ENCODE peak calls at places on chromosomes 5 and 9, in eight cellular contexts. One of them, this sample, is unnamed.

GRCh38 chr5:154101184-154101583 is 62.4 kb downstream of the MFAP3 start:
- DNase-seq in T-helper 1 cell: no peak
- DNase-seq in activated CD4-positive, alpha-beta T cell treated with anti-CD3 and anti-CD28 coated beads, Interleukin-2, amount 50 U/mL, for 1 hour: no peak
- DNase-seq in cardiac fibroblast: no peak
- DNase-seq in nephron progenitor cell: no peak
- DNase-seq in stomach: no peak
- DNase-seq in ovary: no peak
- DNase-seq in lower lobe of right lung: no peak
- DNase-seq in this sample: no peak

GRCh38 chr5:126122942-126123341 is 300.3 kb upstream of the GRAMD2B start:
- DNase-seq in T-helper 1 cell: no peak
- DNase-seq in activated CD4-positive, alpha-beta T cell treated with anti-CD3 and anti-CD28 coated beads, Interleukin-2, amount 50 U/mL, for 1 hour: no peak
- DNase-seq in cardiac fibroblast: no peak
- DNase-seq in nephron progenitor cell: no peak
- DNase-seq in stomach: no peak
- DNase-seq in ovary: no peak
- DNase-seq in lower lobe of right lung: no peak
- DNase-seq in this sample: peak; percentile 29

GRCh38 chr9:114507726-114508125 is 2.5 kb upstream of the WHRN start:
- DNase-seq in T-helper 1 cell: no peak
- DNase-seq in activated CD4-positive, alpha-beta T cell treated with anti-CD3 and anti-CD28 coated beads, Interleukin-2, amount 50 U/mL, for 1 hour: no peak
- DNase-seq in cardiac fibroblast: peak; percentile 28
- DNase-seq in nephron progenitor cell: no peak
- DNase-seq in stomach: no peak
- DNase-seq in ovary: no peak
- DNase-seq in lower lobe of right lung: no peak
- DNase-seq in this sample: no peak

GRCh38 chr9:130271473-130271872 is 5.9 kb downstream of the HMCN2 start:
- DNase-seq in T-helper 1 cell: no peak
- DNase-seq in activated CD4-positive, alpha-beta T cell treated with anti-CD3 and anti-CD28 coated beads, Interleukin-2, amount 50 U/mL, for 1 hour: no peak
- DNase-seq in cardiac fibroblast: no peak
- DNase-seq in nephron progenitor cell: no peak
- DNase-seq in stomach: no peak
- DNase-seq in ovary: no peak
- DNase-seq in lower lobe of right lung: no peak
- DNase-seq in this sample: no peak

GRCh38 chr5:17315710-17316221 is 98.3 kb downstream of the BASP1 start:
- DNase-seq in T-helper 1 cell: no peak
- DNase-seq in activated CD4-positive, alpha-beta T cell treated with anti-CD3 and anti-CD28 coated beads, Interleukin-2, amount 50 U/mL, for 1 hour: no peak
- DNase-seq in cardiac fibroblast: peak; percentile 82
- DNase-seq in nephron progenitor cell: no peak
- DNase-seq in stomach: no peak
- DNase-seq in ovary: no peak
- DNase-seq in lower lobe of right lung: no peak
- DNase-seq in this sample: no peak

GRCh38 chr9:37953775-37954437 is 50.0 kb upstream of the SLC25A51 start:
- DNase-seq in T-helper 1 cell: no peak
- DNase-seq in activated CD4-positive, alpha-beta T cell treated with anti-CD3 and anti-CD28 coated beads, Interleukin-2, amount 50 U/mL, for 1 hour: no peak
- DNase-seq in cardiac fibroblast: peak; percentile 100
- DNase-seq in nephron progenitor cell: no peak
- DNase-seq in stomach: no peak
- DNase-seq in ovary: peak; percentile 70
- DNase-seq in lower lobe of right lung: peak; percentile 34
- DNase-seq in this sample: no peak

GRCh38 chr5:1174122-1174936 is 27.1 kb upstream of the SLC6A19 start:
- DNase-seq in T-helper 1 cell: no peak
- DNase-seq in activated CD4-positive, alpha-beta T cell treated with anti-CD3 and anti-CD28 coated beads, Interleukin-2, amount 50 U/mL, for 1 hour: peak; percentile 36
- DNase-seq in cardiac fibroblast: peak; percentile 88
- DNase-seq in nephron progenitor cell: peak; percentile 73
- DNase-seq in stomach: peak; percentile 75
- DNase-seq in ovary: peak; percentile 47
- DNase-seq in lower lobe of right lung: peak; percentile 59
- DNase-seq in this sample: peak; percentile 63

GRCh38 chr9:121863931-121864330 is 212.5 kb downstream of the DAB2IP start:
- DNase-seq in T-helper 1 cell: no peak
- DNase-seq in activated CD4-positive, alpha-beta T cell treated with anti-CD3 and anti-CD28 coated beads, Interleukin-2, amount 50 U/mL, for 1 hour: no peak
- DNase-seq in cardiac fibroblast: no peak
- DNase-seq in nephron progenitor cell: no peak
- DNase-seq in stomach: no peak
- DNase-seq in ovary: no peak
- DNase-seq in lower lobe of right lung: no peak
- DNase-seq in this sample: no peak

GRCh38 chr5:154288145-154288544 is 97.6 kb downstream of the GALNT10 start:
- DNase-seq in T-helper 1 cell: no peak
- DNase-seq in activated CD4-positive, alpha-beta T cell treated with anti-CD3 and anti-CD28 coated beads, Interleukin-2, amount 50 U/mL, for 1 hour: no peak
- DNase-seq in cardiac fibroblast: peak; percentile 54
- DNase-seq in nephron progenitor cell: no peak
- DNase-seq in stomach: peak; percentile 58
- DNase-seq in ovary: peak; percentile 33
- DNase-seq in lower lobe of right lung: no peak
- DNase-seq in this sample: no peak

GRCh38 chr9:109314011-109314531 is 6.8 kb downstream of the EPB41L4B start:
- DNase-seq in T-helper 1 cell: no peak
- DNase-seq in activated CD4-positive, alpha-beta T cell treated with anti-CD3 and anti-CD28 coated beads, Interleukin-2, amount 50 U/mL, for 1 hour: no peak
- DNase-seq in cardiac fibroblast: no peak
- DNase-seq in nephron progenitor cell: no peak
- DNase-seq in stomach: peak; percentile 62
- DNase-seq in ovary: no peak
- DNase-seq in lower lobe of right lung: peak; percentile 53
- DNase-seq in this sample: peak; percentile 29

GRCh38 chr9:77848897-77849296 is 182.7 kb downstream of the GNAQ start:
- DNase-seq in T-helper 1 cell: no peak
- DNase-seq in activated CD4-positive, alpha-beta T cell treated with anti-CD3 and anti-CD28 coated beads, Interleukin-2, amount 50 U/mL, for 1 hour: no peak
- DNase-seq in cardiac fibroblast: peak; percentile 92
- DNase-seq in nephron progenitor cell: no peak
- DNase-seq in stomach: no peak
- DNase-seq in ovary: peak; percentile 40
- DNase-seq in lower lobe of right lung: peak; percentile 63
- DNase-seq in this sample: no peak

GRCh38 chr5:36875789-36876388 is 680 bp upstream of the NIPBL start:
- DNase-seq in T-helper 1 cell: peak; percentile 75
- DNase-seq in activated CD4-positive, alpha-beta T cell treated with anti-CD3 and anti-CD28 coated beads, Interleukin-2, amount 50 U/mL, for 1 hour: peak; percentile 72
- DNase-seq in cardiac fibroblast: peak; percentile 82
- DNase-seq in nephron progenitor cell: peak; percentile 80
- DNase-seq in stomach: peak; percentile 82
- DNase-seq in ovary: peak; percentile 84
- DNase-seq in lower lobe of right lung: peak; percentile 90
- DNase-seq in this sample: peak; percentile 82

GRCh38 chr9:1747568-1747967 is 267.6 kb upstream of the SMARCA2 start:
- DNase-seq in T-helper 1 cell: no peak
- DNase-seq in activated CD4-positive, alpha-beta T cell treated with anti-CD3 and anti-CD28 coated beads, Interleukin-2, amount 50 U/mL, for 1 hour: no peak
- DNase-seq in cardiac fibroblast: no peak
- DNase-seq in nephron progenitor cell: no peak
- DNase-seq in stomach: no peak
- DNase-seq in ovary: no peak
- DNase-seq in lower lobe of right lung: no peak
- DNase-seq in this sample: no peak

GRCh38 chr9:93262537-93263310 is 78.8 kb downstream of the WNK2 start:
- DNase-seq in T-helper 1 cell: no peak
- DNase-seq in activated CD4-positive, alpha-beta T cell treated with anti-CD3 and anti-CD28 coated beads, Interleukin-2, amount 50 U/mL, for 1 hour: no peak
- DNase-seq in cardiac fibroblast: no peak
- DNase-seq in nephron progenitor cell: no peak
- DNase-seq in stomach: peak; percentile 70
- DNase-seq in ovary: peak; percentile 8
- DNase-seq in lower lobe of right lung: peak; percentile 32
- DNase-seq in this sample: peak; percentile 9

GRCh38 chr9:17906204-17906840 is 327.5 kb downstream of the SH3GL2 start:
- DNase-seq in T-helper 1 cell: no peak
- DNase-seq in activated CD4-positive, alpha-beta T cell treated with anti-CD3 and anti-CD28 coated beads, Interleukin-2, amount 50 U/mL, for 1 hour: no peak
- DNase-seq in cardiac fibroblast: peak; percentile 3
- DNase-seq in nephron progenitor cell: peak; percentile 70
- DNase-seq in stomach: peak; percentile 44
- DNase-seq in ovary: peak; percentile 29
- DNase-seq in lower lobe of right lung: peak; percentile 35
- DNase-seq in this sample: no peak

GRCh38 chr5:15620501-15620900 is 120.5 kb downstream of the FBXL7 start:
- DNase-seq in T-helper 1 cell: no peak
- DNase-seq in activated CD4-positive, alpha-beta T cell treated with anti-CD3 and anti-CD28 coated beads, Interleukin-2, amount 50 U/mL, for 1 hour: no peak
- DNase-seq in cardiac fibroblast: peak; percentile 79
- DNase-seq in nephron progenitor cell: no peak
- DNase-seq in stomach: no peak
- DNase-seq in ovary: no peak
- DNase-seq in lower lobe of right lung: no peak
- DNase-seq in this sample: no peak

GRCh38 chr5:8363133-8363532 is 494.2 kb downstream of the MTRR start:
- DNase-seq in T-helper 1 cell: no peak
- DNase-seq in activated CD4-positive, alpha-beta T cell treated with anti-CD3 and anti-CD28 coated beads, Interleukin-2, amount 50 U/mL, for 1 hour: no peak
- DNase-seq in cardiac fibroblast: peak; percentile 62
- DNase-seq in nephron progenitor cell: no peak
- DNase-seq in stomach: no peak
- DNase-seq in ovary: no peak
- DNase-seq in lower lobe of right lung: no peak
- DNase-seq in this sample: no peak

GRCh38 chr9:109730228-109730627 is 49.8 kb upstream of the PALM2AKAP2 start:
- DNase-seq in T-helper 1 cell: no peak
- DNase-seq in activated CD4-positive, alpha-beta T cell treated with anti-CD3 and anti-CD28 coated beads, Interleukin-2, amount 50 U/mL, for 1 hour: no peak
- DNase-seq in cardiac fibroblast: no peak
- DNase-seq in nephron progenitor cell: no peak
- DNase-seq in stomach: no peak
- DNase-seq in ovary: no peak
- DNase-seq in lower lobe of right lung: no peak
- DNase-seq in this sample: no peak

GRCh38 chr5:172450861-172451695 is 3.2 kb downstream of the SH3PXD2B start:
- DNase-seq in T-helper 1 cell: no peak
- DNase-seq in activated CD4-positive, alpha-beta T cell treated with anti-CD3 and anti-CD28 coated beads, Interleukin-2, amount 50 U/mL, for 1 hour: peak; percentile 31
- DNase-seq in cardiac fibroblast: peak; percentile 59
- DNase-seq in nephron progenitor cell: peak; percentile 55
- DNase-seq in stomach: no peak
- DNase-seq in ovary: no peak
- DNase-seq in lower lobe of right lung: no peak
- DNase-seq in this sample: no peak

GRCh38 chr9:112252194-112252593 is 77.1 kb upstream of the SUSD1 start:
- DNase-seq in T-helper 1 cell: no peak
- DNase-seq in activated CD4-positive, alpha-beta T cell treated with anti-CD3 and anti-CD28 coated beads, Interleukin-2, amount 50 U/mL, for 1 hour: no peak
- DNase-seq in cardiac fibroblast: no peak
- DNase-seq in nephron progenitor cell: no peak
- DNase-seq in stomach: no peak
- DNase-seq in ovary: no peak
- DNase-seq in lower lobe of right lung: no peak
- DNase-seq in this sample: no peak

GRCh38 chr5:90898330-90899013 is 339.9 kb downstream of the ADGRV1 start:
- DNase-seq in T-helper 1 cell: no peak
- DNase-seq in activated CD4-positive, alpha-beta T cell treated with anti-CD3 and anti-CD28 coated beads, Interleukin-2, amount 50 U/mL, for 1 hour: no peak
- DNase-seq in cardiac fibroblast: peak; percentile 56
- DNase-seq in nephron progenitor cell: no peak
- DNase-seq in stomach: no peak
- DNase-seq in ovary: no peak
- DNase-seq in lower lobe of right lung: no peak
- DNase-seq in this sample: no peak

GRCh38 chr9:126207256-126207655 is 119.4 kb upstream of the MVB12B start:
- DNase-seq in T-helper 1 cell: no peak
- DNase-seq in activated CD4-positive, alpha-beta T cell treated with anti-CD3 and anti-CD28 coated beads, Interleukin-2, amount 50 U/mL, for 1 hour: no peak
- DNase-seq in cardiac fibroblast: no peak
- DNase-seq in nephron progenitor cell: no peak
- DNase-seq in stomach: no peak
- DNase-seq in ovary: no peak
- DNase-seq in lower lobe of right lung: no peak
- DNase-seq in this sample: peak; percentile 41

GRCh38 chr9:83707518-83707767 is 315 bp downstream of the UBQLN1 start:
- DNase-seq in T-helper 1 cell: no peak
- DNase-seq in activated CD4-positive, alpha-beta T cell treated with anti-CD3 and anti-CD28 coated beads, Interleukin-2, amount 50 U/mL, for 1 hour: no peak
- DNase-seq in cardiac fibroblast: peak; percentile 87
- DNase-seq in nephron progenitor cell: no peak
- DNase-seq in stomach: peak; percentile 75
- DNase-seq in ovary: no peak
- DNase-seq in lower lobe of right lung: no peak
- DNase-seq in this sample: peak; percentile 68

GRCh38 chr5:134436523-134437339 is 25.1 kb upstream of the CDKN2AIPNL start:
- DNase-seq in T-helper 1 cell: peak; percentile 21
- DNase-seq in activated CD4-positive, alpha-beta T cell treated with anti-CD3 and anti-CD28 coated beads, Interleukin-2, amount 50 U/mL, for 1 hour: peak; percentile 30
- DNase-seq in cardiac fibroblast: peak; percentile 97
- DNase-seq in nephron progenitor cell: no peak
- DNase-seq in stomach: peak; percentile 80
- DNase-seq in ovary: no peak
- DNase-seq in lower lobe of right lung: peak; percentile 93
- DNase-seq in this sample: peak; percentile 93

GRCh38 chr5:172123269-172123692 is 64.7 kb downstream of the STK10 start:
- DNase-seq in T-helper 1 cell: no peak
- DNase-seq in activated CD4-positive, alpha-beta T cell treated with anti-CD3 and anti-CD28 coated beads, Interleukin-2, amount 50 U/mL, for 1 hour: no peak
- DNase-seq in cardiac fibroblast: peak; percentile 78
- DNase-seq in nephron progenitor cell: no peak
- DNase-seq in stomach: peak; percentile 56
- DNase-seq in ovary: peak; percentile 46
- DNase-seq in lower lobe of right lung: no peak
- DNase-seq in this sample: no peak

GRCh38 chr5:180600554-180601041 is 9.3 kb upstream of the SCGB3A1 start:
- DNase-seq in T-helper 1 cell: no peak
- DNase-seq in activated CD4-positive, alpha-beta T cell treated with anti-CD3 and anti-CD28 coated beads, Interleukin-2, amount 50 U/mL, for 1 hour: no peak
- DNase-seq in cardiac fibroblast: no peak
- DNase-seq in nephron progenitor cell: no peak
- DNase-seq in stomach: peak; percentile 9
- DNase-seq in ovary: peak; percentile 5
- DNase-seq in lower lobe of right lung: peak; percentile 77
- DNase-seq in this sample: no peak

GRCh38 chr5:6302684-6303083 is 75.7 kb downstream of the MED10 start:
- DNase-seq in T-helper 1 cell: no peak
- DNase-seq in activated CD4-positive, alpha-beta T cell treated with anti-CD3 and anti-CD28 coated beads, Interleukin-2, amount 50 U/mL, for 1 hour: no peak
- DNase-seq in cardiac fibroblast: peak; percentile 2
- DNase-seq in nephron progenitor cell: peak; percentile 43
- DNase-seq in stomach: no peak
- DNase-seq in ovary: no peak
- DNase-seq in lower lobe of right lung: no peak
- DNase-seq in this sample: no peak

GRCh38 chr5:72523960-72524582 is 16.9 kb upstream of the ZNF366 start:
- DNase-seq in T-helper 1 cell: no peak
- DNase-seq in activated CD4-positive, alpha-beta T cell treated with anti-CD3 and anti-CD28 coated beads, Interleukin-2, amount 50 U/mL, for 1 hour: no peak
- DNase-seq in cardiac fibroblast: peak; percentile 96
- DNase-seq in nephron progenitor cell: no peak
- DNase-seq in stomach: no peak
- DNase-seq in ovary: no peak
- DNase-seq in lower lobe of right lung: no peak
- DNase-seq in this sample: no peak

GRCh38 chr5:115549154-115549553 is 4.6 kb upstream of the FEM1C start:
- DNase-seq in T-helper 1 cell: no peak
- DNase-seq in activated CD4-positive, alpha-beta T cell treated with anti-CD3 and anti-CD28 coated beads, Interleukin-2, amount 50 U/mL, for 1 hour: no peak
- DNase-seq in cardiac fibroblast: peak; percentile 64
- DNase-seq in nephron progenitor cell: no peak
- DNase-seq in stomach: no peak
- DNase-seq in ovary: no peak
- DNase-seq in lower lobe of right lung: no peak
- DNase-seq in this sample: no peak

GRCh38 chr9:133821606-133822438 is 83.7 kb upstream of the SARDH start:
- DNase-seq in T-helper 1 cell: no peak
- DNase-seq in activated CD4-positive, alpha-beta T cell treated with anti-CD3 and anti-CD28 coated beads, Interleukin-2, amount 50 U/mL, for 1 hour: no peak
- DNase-seq in cardiac fibroblast: no peak
- DNase-seq in nephron progenitor cell: no peak
- DNase-seq in stomach: no peak
- DNase-seq in ovary: no peak
- DNase-seq in lower lobe of right lung: no peak
- DNase-seq in this sample: no peak

GRCh38 chr5:125190232-125191051 is 444.0 kb upstream of the ZNF608 start:
- DNase-seq in T-helper 1 cell: no peak
- DNase-seq in activated CD4-positive, alpha-beta T cell treated with anti-CD3 and anti-CD28 coated beads, Interleukin-2, amount 50 U/mL, for 1 hour: no peak
- DNase-seq in cardiac fibroblast: no peak
- DNase-seq in nephron progenitor cell: no peak
- DNase-seq in stomach: no peak
- DNase-seq in ovary: no peak
- DNase-seq in lower lobe of right lung: no peak
- DNase-seq in this sample: no peak

GRCh38 chr9:111294691-111295451 is 35.2 kb downstream of the OR2K2 start:
- DNase-seq in T-helper 1 cell: no peak
- DNase-seq in activated CD4-positive, alpha-beta T cell treated with anti-CD3 and anti-CD28 coated beads, Interleukin-2, amount 50 U/mL, for 1 hour: no peak
- DNase-seq in cardiac fibroblast: no peak
- DNase-seq in nephron progenitor cell: no peak
- DNase-seq in stomach: no peak
- DNase-seq in ovary: no peak
- DNase-seq in lower lobe of right lung: no peak
- DNase-seq in this sample: no peak

GRCh38 chr5:170791325-170791954 is 7.9 kb downstream of the GABRP start:
- DNase-seq in T-helper 1 cell: no peak
- DNase-seq in activated CD4-positive, alpha-beta T cell treated with anti-CD3 and anti-CD28 coated beads, Interleukin-2, amount 50 U/mL, for 1 hour: no peak
- DNase-seq in cardiac fibroblast: peak; percentile 76
- DNase-seq in nephron progenitor cell: peak; percentile 68
- DNase-seq in stomach: peak; percentile 86
- DNase-seq in ovary: no peak
- DNase-seq in lower lobe of right lung: peak; percentile 57
- DNase-seq in this sample: no peak

GRCh38 chr5:107517185-107517868 is 153.4 kb downstream of the EFNA5 start:
- DNase-seq in T-helper 1 cell: no peak
- DNase-seq in activated CD4-positive, alpha-beta T cell treated with anti-CD3 and anti-CD28 coated beads, Interleukin-2, amount 50 U/mL, for 1 hour: no peak
- DNase-seq in cardiac fibroblast: no peak
- DNase-seq in nephron progenitor cell: no peak
- DNase-seq in stomach: no peak
- DNase-seq in ovary: no peak
- DNase-seq in lower lobe of right lung: no peak
- DNase-seq in this sample: no peak

This sample was measured in NCI-H510A.